ENCODE peak calls at places on chromosomes 3 and 15, in six cellular contexts. V is GM12891, P is K562, K is HepG2, Y is H1, X is GM12878. R is an unnamed sample.

GRCh38 chr3:102129774-102130608 is 280.7 kb downstream of the NFKBIZ start:
- DNase-seq in V (no peak), P (no peak), K (no peak), Y (no peak), X (no peak), R (no peak)

GRCh38 chr3:138369151-138369900 is 20.9 kb downstream of the MRAS start:
- DNase-seq in V (no peak), P (no peak), K (no peak), Y (no peak), X (no peak), R (no peak)

GRCh38 chr3:42712344-42712648 is 9.7 kb upstream of the HHATL start:
- DNase-seq in V (no peak), P (no peak), K (no peak), Y (no peak), X (no peak), R (no peak)

GRCh38 chr3:124768812-124769211 is 38.6 kb downstream of the UMPS start:
- DNase-seq in V (peak), P (peak), K (peak), Y (no peak), X (no peak), R (peak)

GRCh38 chr15:80977627-80978036 is 12.0 kb downstream of the MESD start:
- DNase-seq in V (no peak), P (peak), K (peak), Y (no peak), X (no peak), R (no peak)

GRCh38 chr15:80929225-80929624 is 60.4 kb downstream of the MESD start:
- DNase-seq in V (no peak), P (no peak), K (no peak), Y (no peak), X (no peak), R (no peak)

GRCh38 chr15:96338772-96339661 is 8.5 kb downstream of the NR2F2 start:
- DNase-seq in V (no peak), P (peak), K (peak), Y (no peak), X (no peak), R (no peak)

GRCh38 chr3:132840201-132840700 is 118.0 kb upstream of the NPHP3 start:
- DNase-seq in V (no peak), P (no peak), K (no peak), Y (no peak), X (no peak), R (no peak)

GRCh38 chr15:49895337-49896223 is 223.5 kb downstream of the ATP8B4 start:
- DNase-seq in V (no peak), P (no peak), K (no peak), Y (no peak), X (no peak), R (no peak)

GRCh38 chr3:156216852-156217251 is 96.5 kb downstream of the KCNAB1 start:
- DNase-seq in V (no peak), P (no peak), K (peak), Y (no peak), X (no peak), R (no peak)
- TF ChIP-seq POLR2A in V (no peak), P (no peak), K (no peak), Y (no peak), X (no peak), R (no peak)

GRCh38 chr3:33717616-33717865 is 513 bp downstream of the CLASP2 start:
- DNase-seq in V (peak), P (peak), K (no peak), Y (no peak), X (no peak), R (no peak)
- TF ChIP-seq TAF1 in V (no peak), P (no peak), K (no peak), Y (no peak), X (no peak), R (no peak)

GRCh38 chr15:88284441-88285106 is 28.0 kb upstream of the NTRK3 start:
- DNase-seq in V (no peak), P (no peak), K (no peak), Y (no peak), X (no peak), R (no peak)
- TF ChIP-seq POLR2A in V (no peak), P (no peak), K (no peak), Y (no peak), X (no peak), R (no peak)

DNA sequence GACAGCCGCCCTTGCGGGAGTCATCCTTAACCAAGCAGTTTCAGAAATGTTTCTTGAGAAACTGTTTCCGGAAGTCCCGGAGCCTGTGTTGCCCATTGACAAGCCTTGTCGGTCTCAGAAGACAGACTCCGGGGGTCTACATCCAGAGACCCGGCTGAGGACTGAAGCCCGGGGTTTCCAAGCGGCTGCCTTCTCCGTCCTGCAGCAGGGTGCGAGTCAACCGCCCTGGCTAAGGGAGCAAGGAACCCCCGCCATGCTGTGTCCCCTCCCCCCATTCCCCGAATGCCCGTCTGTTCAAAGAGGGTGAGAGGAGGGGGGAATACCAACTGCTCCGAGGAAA is 61.5 kb downstream of the ATP1B3 start:
- DNase-seq in V (no peak), P (no peak), K (no peak), Y (no peak), X (no peak), R (no peak)
- TF ChIP-seq TAF1 in V (no peak), P (no peak), K (no peak), Y (no peak), X (no peak), R (no peak)

DNA sequence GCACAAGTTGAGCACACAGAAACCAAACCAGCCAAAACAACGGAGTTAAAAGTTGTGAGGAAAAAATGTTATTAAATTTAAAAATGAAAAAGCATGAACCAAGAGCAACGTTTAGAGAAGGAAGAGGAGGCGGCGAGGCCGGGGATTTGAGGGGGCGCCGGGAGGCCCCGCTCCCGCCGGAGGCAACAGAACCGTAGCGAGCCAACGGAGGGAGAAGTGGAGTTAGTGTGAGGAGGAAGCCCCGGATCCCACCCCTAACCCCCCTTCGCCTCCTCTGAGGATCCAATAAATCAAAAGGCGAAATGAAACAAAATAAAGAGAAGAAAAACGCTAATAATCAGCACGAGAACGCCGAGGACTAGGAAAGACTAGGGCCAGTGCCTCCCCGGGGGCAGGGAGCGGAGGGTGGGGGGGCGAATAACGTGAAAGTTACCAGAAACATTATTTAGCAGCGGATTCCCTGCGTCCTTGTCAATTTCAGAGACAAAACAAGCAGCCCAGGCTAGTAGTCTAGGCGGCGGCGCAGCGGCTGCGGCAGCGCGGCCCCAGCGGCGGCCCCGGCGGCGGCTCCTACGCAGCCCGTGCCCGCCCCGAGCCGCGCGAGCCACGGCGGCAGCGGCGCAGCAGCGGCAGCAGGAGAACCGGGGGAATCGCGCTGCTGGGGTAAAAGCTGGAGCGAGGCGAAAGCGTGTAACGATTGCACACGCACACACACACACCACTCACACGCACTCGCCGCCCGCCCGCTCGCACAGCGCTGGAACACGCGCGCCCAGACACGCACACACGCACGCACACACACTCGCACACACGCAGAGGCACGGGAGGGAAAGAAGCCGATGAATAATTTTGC is 1.7 kb downstream of the MEIS2 start:
- DNase-seq in V (no peak), P (peak), K (no peak), Y (no peak), X (no peak), R (peak)
- TF ChIP-seq POLR2A in V (no peak), P (peak), K (no peak), Y (no peak), X (peak), R (peak)

GRCh38 chr15:65650312-65651041 is 28.7 kb downstream of the SLC24A1 start:
- DNase-seq in V (no peak), P (no peak), K (no peak), Y (no peak), X (no peak), R (no peak)

GRCh38 chr15:65642588-65642987 is 20.9 kb downstream of the SLC24A1 start:
- DNase-seq in V (no peak), P (no peak), K (no peak), Y (no peak), X (no peak), R (no peak)

GRCh38 chr15:65645392-65645791 is 23.7 kb downstream of the SLC24A1 start:
- DNase-seq in V (no peak), P (no peak), K (no peak), Y (no peak), X (no peak), R (no peak)

GRCh38 chr15:65644282-65644681 is 22.5 kb downstream of the SLC24A1 start:
- DNase-seq in V (no peak), P (no peak), K (no peak), Y (no peak), X (no peak), R (no peak)

GRCh38 chr15:65646486-65646885 is 24.7 kb downstream of the SLC24A1 start:
- DNase-seq in V (no peak), P (no peak), K (no peak), Y (no peak), X (no peak), R (no peak)
- TF ChIP-seq TAF1 in V (no peak), P (no peak), K (no peak), Y (no peak), X (no peak), R (no peak)

DNA sequence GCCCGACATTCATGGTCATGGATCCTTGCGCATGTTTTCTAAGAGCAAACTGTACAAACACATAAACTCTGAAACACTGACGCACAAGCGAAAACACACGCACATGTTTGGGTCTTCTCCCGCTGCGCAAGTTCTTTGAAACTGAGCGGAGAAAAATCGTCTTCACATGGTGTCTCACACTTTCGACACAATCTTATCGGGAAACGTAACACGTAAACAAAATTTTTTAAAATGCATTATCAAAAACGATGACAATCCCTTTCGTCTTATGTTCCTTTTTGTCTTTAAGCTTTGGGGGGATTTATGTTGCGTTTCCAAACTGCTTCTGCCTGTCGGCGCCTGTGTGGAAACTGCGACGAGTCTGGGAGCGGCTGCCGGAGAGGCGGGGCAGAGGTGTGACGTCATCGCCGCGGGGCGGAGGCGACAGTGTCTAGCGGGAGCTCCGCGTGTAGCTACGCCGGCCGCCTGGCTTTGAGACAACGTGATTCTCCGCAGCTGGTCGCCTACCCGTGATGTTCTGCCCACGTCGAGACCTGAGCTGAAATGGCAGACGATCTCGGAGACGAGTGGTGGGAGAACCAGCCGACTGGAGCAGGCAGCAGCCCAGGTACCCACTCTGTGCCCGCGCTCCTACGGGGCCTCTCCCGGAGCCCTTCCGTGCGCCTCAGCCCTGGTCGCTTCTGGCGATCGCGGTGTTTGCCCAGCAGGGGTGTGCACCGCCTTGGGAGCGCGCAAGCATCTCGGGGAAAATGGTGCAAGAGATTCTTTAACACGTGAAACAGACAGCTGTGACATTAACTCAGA is at the start of gene CMSS1:
- DNase-seq in V (peak), P (peak), K (peak), Y (peak), X (peak), R (peak)
- TF ChIP-seq POLR2A in V (peak), P (peak), K (peak), Y (peak), X (peak), R (peak)

GRCh38 chr15:92597548-92597947 is 58.0 kb downstream of the FAM174B start:
- DNase-seq in V (no peak), P (no peak), K (no peak), Y (no peak), X (no peak), R (no peak)

GRCh38 chr15:92601940-92602593 is 53.5 kb downstream of the FAM174B start:
- DNase-seq in V (no peak), P (no peak), K (no peak), Y (no peak), X (no peak), R (no peak)

GRCh38 chr15:92600902-92601301 is 54.7 kb downstream of the FAM174B start:
- DNase-seq in V (no peak), P (no peak), K (no peak), Y (no peak), X (no peak), R (no peak)

GRCh38 chr15:92596623-92597022 is 59.0 kb downstream of the FAM174B start:
- DNase-seq in V (no peak), P (no peak), K (no peak), Y (no peak), X (no peak), R (no peak)

DNA sequence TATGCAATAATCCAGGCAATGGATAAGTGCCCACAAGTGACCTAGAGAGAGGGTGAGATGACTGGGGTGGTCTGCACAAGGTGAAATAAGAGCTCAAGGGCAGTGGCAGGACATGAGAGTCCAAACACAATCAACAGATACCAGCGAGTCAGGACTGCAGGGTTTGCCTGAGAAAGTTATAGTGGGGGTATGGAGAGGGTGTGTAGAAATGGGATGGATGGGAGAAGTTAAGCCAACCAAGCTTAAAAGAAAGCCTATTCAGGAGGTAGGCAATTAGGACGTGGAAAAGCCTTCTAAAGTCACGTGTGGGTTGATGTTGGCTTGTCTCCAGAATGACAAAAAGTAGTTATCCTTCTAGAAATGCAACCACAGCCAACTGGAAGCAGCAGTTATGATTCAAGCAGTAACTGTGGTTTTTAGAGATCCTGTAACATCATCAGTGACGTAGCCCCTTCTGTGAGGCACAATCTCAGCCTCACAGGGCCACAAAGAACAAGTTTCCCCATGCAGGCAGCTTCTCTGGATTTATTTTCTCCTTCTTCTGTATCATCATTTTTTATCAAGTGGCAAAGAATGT is 56.1 kb downstream of the FAM174B start:
- DNase-seq in V (no peak), P (no peak), K (no peak), Y (no peak), X (no peak), R (no peak)
- TF ChIP-seq TAF1 in V (no peak), P (no peak), K (no peak), Y (no peak), X (no peak), R (no peak)

GRCh38 chr3:148694116-148694515 is 3.6 kb upstream of the AGTR1 start:
- DNase-seq in V (no peak), P (no peak), K (no peak), Y (no peak), X (no peak), R (no peak)

GRCh38 chr3:148698190-148698806 is 595 bp downstream of the AGTR1 start:
- DNase-seq in V (no peak), P (no peak), K (no peak), Y (no peak), X (no peak), R (no peak)

GRCh38 chr3:148697311-148698189 is at the start of gene AGTR1:
- DNase-seq in V (no peak), P (no peak), K (no peak), Y (peak), X (no peak), R (no peak)
- TF ChIP-seq POLR2A in V (no peak), P (no peak), K (no peak), Y (no peak), X (no peak), R (no peak)

DNA sequence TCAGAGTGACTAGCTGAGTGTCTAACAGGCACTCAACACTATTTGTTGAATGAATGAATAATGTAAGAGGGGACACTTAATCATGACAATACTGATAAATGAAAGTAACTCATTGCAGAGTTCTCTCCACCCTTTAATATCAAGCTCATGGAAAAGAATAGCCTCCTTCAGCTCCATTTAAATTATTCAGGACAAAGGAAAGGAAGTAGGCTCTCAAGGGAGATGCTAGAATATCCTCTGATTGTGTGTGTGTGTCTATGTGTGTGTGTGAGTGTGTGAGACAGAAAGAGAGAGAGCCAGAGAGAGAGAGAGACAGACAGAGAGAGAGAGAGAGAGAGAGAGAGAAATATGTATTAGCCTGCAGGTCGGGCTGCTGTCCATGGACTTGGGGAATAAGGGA is 132.7 kb upstream of the LRIG1 start:
- DNase-seq in V (no peak), P (no peak), K (no peak), Y (no peak), X (no peak), R (no peak)
- TF ChIP-seq TAF1 in V (no peak), P (no peak), K (no peak), Y (no peak), X (no peak), R (no peak)

R was measured in GM12892.